ENCODE peak calls at places on chromosomes 4 and X, in four cellular contexts. One of them, this sample, is unnamed.

GRCh38 chr4:158003212-158003611 is 169.6 kb downstream of the GASK1B start:
- DNase-seq in MCF 10A: no peak
- DNase-seq in sigmoid colon: no peak
- DNase-seq in WTC11: no peak
- DNase-seq in this sample: no peak

GRCh38 chrX:17535229-17535628 is 160.2 kb downstream of the NHS start:
- DNase-seq in MCF 10A: peak
- DNase-seq in sigmoid colon: no peak
- DNase-seq in WTC11: peak
- DNase-seq in this sample: no peak

GRCh38 chr4:8765084-8765483 is 106.6 kb downstream of the HMX1 start:
- DNase-seq in MCF 10A: no peak
- DNase-seq in sigmoid colon: peak
- DNase-seq in WTC11: peak
- DNase-seq in this sample: no peak

GRCh38 chr4:169070895-169071218 is 60.8 kb upstream of the CBR4 start:
- DNase-seq in MCF 10A: peak
- DNase-seq in sigmoid colon: no peak
- DNase-seq in WTC11: no peak
- DNase-seq in this sample: no peak

GRCh38 chr4:67556426-67556825 is 2.1 kb upstream of the STAP1 start:
- DNase-seq in MCF 10A: no peak
- DNase-seq in sigmoid colon: no peak
- DNase-seq in WTC11: no peak
- DNase-seq in this sample: no peak

GRCh38 chr4:40733752-40734151 is 16.0 kb upstream of the NSUN7 start:
- DNase-seq in MCF 10A: no peak
- DNase-seq in sigmoid colon: no peak
- DNase-seq in WTC11: no peak
- DNase-seq in this sample: no peak

GRCh38 chrX:101595739-101596419 is 21.9 kb downstream of the ARMCX6 start:
- DNase-seq in MCF 10A: peak
- DNase-seq in sigmoid colon: no peak
- DNase-seq in WTC11: peak
- DNase-seq in this sample: peak

GRCh38 chr4:182880387-182881356 is 36.5 kb downstream of the DCTD start:
- DNase-seq in MCF 10A: peak
- DNase-seq in sigmoid colon: peak
- DNase-seq in WTC11: no peak
- DNase-seq in this sample: no peak

GRCh38 chr4:47719576-47719975 is 118.3 kb downstream of the CORIN start:
- DNase-seq in MCF 10A: no peak
- DNase-seq in sigmoid colon: no peak
- DNase-seq in WTC11: no peak
- DNase-seq in this sample: no peak

GRCh38 chr4:106690487-106690886 is 321.9 kb upstream of the GIMD1 start:
- DNase-seq in MCF 10A: peak
- DNase-seq in sigmoid colon: no peak
- DNase-seq in WTC11: no peak
- DNase-seq in this sample: peak

GRCh38 chr4:80201326-80202151 is 4.2 kb downstream of the PRDM8 start:
- DNase-seq in MCF 10A: no peak
- DNase-seq in sigmoid colon: no peak
- DNase-seq in WTC11: peak
- DNase-seq in this sample: no peak

GRCh38 chr4:127783971-127784519 is 1.9 kb downstream of the HSPA4L start:
- DNase-seq in MCF 10A: peak
- DNase-seq in sigmoid colon: no peak
- DNase-seq in WTC11: no peak
- DNase-seq in this sample: peak

GRCh38 chr4:56215901-56216300 is 171.4 kb downstream of the AASDH start:
- DNase-seq in MCF 10A: peak
- DNase-seq in sigmoid colon: no peak
- DNase-seq in WTC11: no peak
- DNase-seq in this sample: peak

GRCh38 chrX:16578218-16578617 is 71.7 kb upstream of the S100G start:
- DNase-seq in MCF 10A: no peak
- DNase-seq in sigmoid colon: no peak
- DNase-seq in WTC11: no peak
- DNase-seq in this sample: peak

GRCh38 chr4:14908635-14909034 is 93.6 kb upstream of the CPEB2 start:
- DNase-seq in MCF 10A: peak
- DNase-seq in sigmoid colon: no peak
- DNase-seq in WTC11: no peak
- DNase-seq in this sample: no peak

GRCh38 chr4:104205116-104205515 is 289.6 kb downstream of the CXXC4 start:
- DNase-seq in MCF 10A: peak
- DNase-seq in sigmoid colon: no peak
- DNase-seq in WTC11: no peak
- DNase-seq in this sample: no peak

This sample was measured in RKO.